ENCODE peak calls at places on chromosomes 12 and 14, in six cellular contexts. W, E, J, K, M and N are unnamed samples.

GRCh38 chr12:95788637-95789036 is 1.9 kb downstream of the NTN4 start:
- DNase-seq in W (no peak), E (peak; percentile 65), J (no peak), K (no peak), M (no peak), N (no peak)

GRCh38 chr12:38586652-38587219 is 270.2 kb downstream of the ALG10B start:
- DNase-seq in W (no peak), E (no peak), J (no peak), K (no peak), M (no peak), N (no peak)

GRCh38 chr12:114425031-114425626 is 19.2 kb upstream of the TBX5 start:
- DNase-seq in W (no peak), E (peak; percentile 79), J (no peak), K (no peak), M (no peak), N (no peak)

GRCh38 chr14:65370890-65371289 is 41.6 kb upstream of the FUT8 start:
- DNase-seq in W (peak; percentile 33), E (no peak), J (no peak), K (peak; percentile 46), M (no peak), N (no peak)

GRCh38 chr14:74919421-74920165 is 3.5 kb downstream of the RPS6KL1 start:
- DNase-seq in W (no peak), E (peak; percentile 35), J (no peak), K (no peak), M (no peak), N (no peak)

GRCh38 chr12:10722905-10723866 is at the start of gene YBX3:
- DNase-seq in W (peak; percentile 87), E (peak; percentile 81), J (peak; percentile 51), K (peak; percentile 84), M (peak; percentile 92), N (peak; percentile 87)

GRCh38 chr12:24551368-24551767 is 397.5 kb downstream of the BCAT1 start:
- DNase-seq in W (no peak), E (no peak), J (no peak), K (no peak), M (no peak), N (no peak)

GRCh38 chr12:25761356-25761755 is 197.1 kb upstream of the RASSF8 start:
- DNase-seq in W (no peak), E (peak; percentile 14), J (no peak), K (no peak), M (no peak), N (no peak)

GRCh38 chr12:23585156-23585781 is 364.2 kb downstream of the SOX5 start:
- DNase-seq in W (no peak), E (no peak), J (no peak), K (no peak), M (no peak), N (no peak)

GRCh38 chr14:75968461-75968860 is 13.3 kb downstream of the TGFB3 start:
- DNase-seq in W (no peak), E (peak; percentile 48), J (no peak), K (no peak), M (no peak), N (no peak)

GRCh38 chr12:108779998-108780688 is 48.8 kb upstream of the CORO1C start:
- DNase-seq in W (no peak), E (peak; percentile 77), J (no peak), K (no peak), M (no peak), N (no peak)

GRCh38 chr14:31935406-31935805 is 141.7 kb upstream of the ARHGAP5 start:
- DNase-seq in W (no peak), E (no peak), J (no peak), K (no peak), M (no peak), N (no peak)

GRCh38 chr14:81831128-81831815 is 297.6 kb upstream of the SEL1L start:
- DNase-seq in W (no peak), E (no peak), J (no peak), K (no peak), M (peak; percentile 16), N (peak; percentile 2)

GRCh38 chr12:75630091-75630490 is 118.7 kb upstream of the KRR1 start:
- DNase-seq in W (no peak), E (no peak), J (no peak), K (no peak), M (no peak), N (no peak)

GRCh38 chr12:14691560-14691959 is 4.8 kb downstream of the GUCY2C start:
- DNase-seq in W (no peak), E (no peak), J (no peak), K (peak; percentile 53), M (peak; percentile 85), N (peak; percentile 58)

GRCh38 chr12:116125981-116126566 is 151.4 kb downstream of the MED13L start:
- DNase-seq in W (no peak), E (peak; percentile 39), J (no peak), K (no peak), M (no peak), N (peak; percentile 85)

GRCh38 chr12:103442822-103443221 is 52.9 kb downstream of the C12orf42 start:
- DNase-seq in W (no peak), E (no peak), J (no peak), K (peak; percentile 54), M (no peak), N (no peak)

GRCh38 chr12:130011611-130012385 is 108.0 kb upstream of the TMEM132D start:
- DNase-seq in W (no peak), E (no peak), J (no peak), K (no peak), M (no peak), N (no peak)

GRCh38 chr12:116520801-116521471 is 38.2 kb upstream of the MAP1LC3B2 start:
- DNase-seq in W (no peak), E (peak; percentile 91), J (no peak), K (no peak), M (no peak), N (peak; percentile 49)

GRCh38 chr12:76346798-76347420 is 1.3 kb downstream of the BBS10 start:
- DNase-seq in W (peak; percentile 24), E (peak; percentile 77), J (no peak), K (peak; percentile 66), M (peak; percentile 35), N (peak; percentile 69)

GRCh38 chr14:101234588-101234937 is 326.7 kb upstream of the DIO3 start:
- DNase-seq in W (no peak), E (no peak), J (no peak), K (no peak), M (no peak), N (no peak)

GRCh38 chr12:79409562-79409961 is 281.2 kb downstream of the PAWR start:
- DNase-seq in W (no peak), E (peak; percentile 86), J (no peak), K (no peak), M (no peak), N (no peak)

GRCh38 chr14:74190910-74191575 is 48.2 kb upstream of the VSX2 start:
- DNase-seq in W (no peak), E (peak; percentile 4), J (no peak), K (no peak), M (no peak), N (no peak)

GRCh38 chr12:12560587-12561304 is 1.9 kb downstream of the DUSP16 start:
- DNase-seq in W (peak; percentile 69), E (peak; percentile 58), J (no peak), K (peak; percentile 85), M (peak; percentile 40), N (peak; percentile 81)

GRCh38 chr12:12562585-12563245 is at the start of gene DUSP16:
- DNase-seq in W (peak; percentile 95), E (peak; percentile 89), J (peak; percentile 87), K (peak; percentile 93), M (peak; percentile 93), N (peak; percentile 79)

GRCh38 chr12:12559699-12560296 is 2.9 kb downstream of the DUSP16 start:
- DNase-seq in W (no peak), E (no peak), J (no peak), K (no peak), M (no peak), N (no peak)

GRCh38 chr12:12562016-12562483 is 613 bp downstream of the DUSP16 start:
- DNase-seq in W (peak; percentile 54), E (peak; percentile 23), J (no peak), K (peak; percentile 57), M (peak; percentile 36), N (peak; percentile 50)

DNA sequence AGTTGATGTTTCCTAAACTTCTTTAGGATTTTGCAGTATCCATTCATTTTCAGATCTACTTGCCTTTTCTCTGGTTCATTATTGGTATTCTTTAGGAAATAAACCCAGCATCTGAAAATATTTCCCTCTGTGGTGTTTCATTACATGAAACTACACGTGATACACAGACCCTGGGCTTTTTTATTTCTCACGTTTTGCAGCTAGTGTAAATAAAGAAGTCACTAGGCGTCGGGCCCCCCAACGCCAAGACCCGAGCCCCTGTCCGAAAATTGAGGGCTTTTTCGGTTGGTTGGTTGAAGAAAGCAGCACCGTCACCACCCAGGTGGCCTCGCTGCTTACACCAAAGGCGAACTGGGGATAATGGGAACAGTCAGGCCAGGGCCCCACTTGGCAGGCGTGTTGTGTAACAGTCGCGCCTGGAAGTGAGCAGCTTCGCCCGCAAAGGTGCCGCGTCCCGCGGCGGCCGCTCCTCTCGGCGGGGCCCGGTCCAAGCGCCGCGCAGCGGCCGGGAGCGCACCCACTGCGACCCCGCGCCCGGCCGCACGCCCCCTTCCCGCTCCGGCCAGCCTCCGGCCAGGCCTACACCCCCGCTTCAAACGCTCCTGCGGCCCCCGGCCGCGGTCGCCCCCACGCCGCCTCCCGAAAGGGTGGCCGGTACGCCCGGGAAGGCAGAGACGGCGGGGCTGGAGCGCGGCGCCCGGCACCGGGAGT is 1.2 kb downstream of the DUSP16 start:
- DNase-seq in W (peak; percentile 28), E (peak; percentile 54), J (peak; percentile 60), K (peak; percentile 60), M (peak; percentile 67), N (peak; percentile 69)
- TF ChIP-seq CTCF in W (no peak), E (no peak), J (no peak), K (no peak), M (no peak), N (no peak)

DNA sequence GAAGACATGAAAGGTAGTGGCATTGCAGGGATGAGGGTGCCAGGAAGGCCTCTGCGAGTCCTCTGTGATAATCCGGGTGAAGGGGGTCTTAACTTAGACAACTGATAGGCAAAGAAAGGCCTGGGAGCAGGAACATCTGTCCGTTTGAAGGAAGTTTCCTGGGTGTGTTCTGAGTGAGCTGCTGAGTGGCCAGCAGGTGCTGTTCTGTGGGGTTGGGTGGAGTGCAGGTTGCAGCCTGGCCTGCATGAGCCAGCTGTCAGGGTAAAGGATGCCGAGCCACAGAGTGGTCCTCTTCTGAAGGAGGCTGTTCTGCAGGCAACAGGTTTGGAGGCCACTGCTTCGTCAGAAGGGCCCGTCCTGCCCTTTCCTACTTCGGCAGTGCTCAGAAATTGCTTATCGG is 118.7 kb downstream of the CHST11 start:
- DNase-seq in W (no peak), E (no peak), J (no peak), K (no peak), M (no peak), N (no peak)
- TF ChIP-seq CTCF in W (no peak), E (no peak), J (no peak), K (no peak), M (no peak), N (no peak)

GRCh38 chr12:110966081-110966760 is 45.8 kb upstream of the MYL2 start:
- DNase-seq in W (no peak), E (no peak), J (no peak), K (no peak), M (no peak), N (no peak)
- TF ChIP-seq CTCF in W (no peak), E (no peak), J (no peak), K (no peak), M (no peak), N (no peak)

GRCh38 chr14:93206793-93207467 is at the start of the genes GON7 and UBR7:
- DNase-seq in W (peak; percentile 92), E (peak; percentile 95), J (peak; percentile 95), K (peak; percentile 96), M (peak; percentile 97), N (peak; percentile 98)

GRCh38 chr14:93212432-93212831 is 5.4 kb downstream of the UBR7 start:
- DNase-seq in W (peak; percentile 58), E (no peak), J (no peak), K (peak; percentile 70), M (no peak), N (no peak)

GRCh38 chr14:93207468-93208308 is 632 bp downstream of the UBR7 start:
- DNase-seq in W (peak; percentile 64), E (peak; percentile 48), J (peak; percentile 58), K (peak; percentile 61), M (peak; percentile 54), N (peak; percentile 74)
- TF ChIP-seq CTCF in W (peak; percentile 23), E (peak; percentile 39), J (no peak), K (peak; percentile 33), M (no peak), N (peak; percentile 6)